ENCODE peak calls at places on chromosomes 12 and 14, in five cellular contexts. F is keratinocyte; G is IMR-90; N is CD8-positive, alpha-beta memory T cell; E is heart left ventricle. M is an unnamed sample. For H3K9me3, the result is how much of the 10 kb centered on the place peaks cover.

GRCh38 chr14:77681196-77682157 is 26.3 kb downstream of the ALKBH1 start:
- DNase-seq in E (no peak), F (no peak), N (no peak), G (peak), M (peak)

GRCh38 chr14:31829256-31829923 is 247.7 kb upstream of the ARHGAP5 start:
- DNase-seq in N (no peak), G (peak), E (no peak), F (no peak), M (peak)

GRCh38 chr12:54933381-54933780 is 51.2 kb downstream of the TESPA1 start:
- DNase-seq in G (peak), F (peak), N (no peak), E (no peak), M (no peak)

GRCh38 chr12:96078281-96078761 is 42.9 kb upstream of the LTA4H start:
- DNase-seq in G (peak), F (no peak), E (peak), N (no peak), M (no peak)

GRCh38 chr12:29698756-29699155 is 85.0 kb downstream of the TMTC1 start:
- DNase-seq in N (no peak), E (no peak), F (no peak), G (no peak), M (no peak)

GRCh38 chr12:93230311-93230689 is 147.4 kb upstream of the NUDT4 start:
- DNase-seq in E (no peak), G (peak), N (no peak), F (no peak), M (peak)

GRCh38 chr12:87142346-87142745 is 886.2 kb upstream of the MGAT4C start:
- DNase-seq in F (no peak), E (no peak), G (no peak), N (no peak), M (peak)

GRCh38 chr14:36951380-36951911 is 221.0 kb downstream of the SLC25A21 start:
- DNase-seq in F (no peak), E (no peak), G (no peak), N (no peak), M (no peak)

GRCh38 chr14:41873379-41874034 is 266.8 kb downstream of the LRFN5 start:
- DNase-seq in G (peak), N (no peak), E (no peak), F (no peak), M (peak)

GRCh38 chr14:67814826-67815225 is 1.6 kb downstream of the ZFYVE26 start:
- DNase-seq in G (no peak), N (no peak), F (no peak), E (no peak), M (no peak)

GRCh38 chr12:91986084-91986483 is 159.6 kb downstream of the BTG1 start:
- DNase-seq in F (no peak), N (no peak), E (no peak), G (peak), M (peak)

GRCh38 chr12:106090586-106091411 is 48.0 kb downstream of the NUAK1 start:
- DNase-seq in F (no peak), G (peak), N (no peak), E (peak), M (peak)

GRCh38 chr12:112751844-112752243 is 39.7 kb upstream of the RPH3A start:
- DNase-seq in G (no peak), N (no peak), F (no peak), E (no peak), M (no peak)

GRCh38 chr12:103800252-103800771 is 40.7 kb downstream of the NT5DC3 start:
- DNase-seq in E (peak), G (peak), F (no peak), N (no peak), M (no peak)

GRCh38 chr12:108884116-108885012 is 4.5 kb downstream of the DAO start:
- DNase-seq in E (peak), N (peak), G (no peak), F (no peak), M (peak)

GRCh38 chr12:57429473-57430116 is 1.2 kb downstream of the R3HDM2 start:
- DNase-seq in N (no peak), G (peak), F (no peak), E (no peak), M (peak)

GRCh38 chr12:52390739-52391617 is 5.5 kb upstream of the KRT84 start:
- DNase-seq in N (no peak), E (no peak), F (no peak), G (peak), M (peak)

GRCh38 chr12:115867854-115868253 is 409.6 kb downstream of the MED13L start:
- DNase-seq in G (no peak), E (no peak), F (no peak), N (no peak), M (no peak)

GRCh38 chr12:106493531-106493930 is 89.3 kb upstream of the RFX4 start:
- DNase-seq in E (no peak), G (no peak), N (no peak), F (no peak), M (no peak)

GRCh38 chr14:43795600-43796228 is 711.4 kb downstream of the FSCB start:
- DNase-seq in E (no peak), G (peak), N (no peak), F (no peak), M (no peak)

GRCh38 chr12:31431721-31432120 is 105.8 kb upstream of the SINHCAF start:
- DNase-seq in N (no peak), G (peak), F (no peak), E (no peak), M (peak)

GRCh38 chr14:84458881-84459280 is 1071.1 kb upstream of the FLRT2 start:
- DNase-seq in E (no peak), N (no peak), G (no peak), F (no peak), M (no peak)
- H3K9me3 ChIP-seq in E (under half), N (under half), G (under half), F (under half), M (under half)

DNA sequence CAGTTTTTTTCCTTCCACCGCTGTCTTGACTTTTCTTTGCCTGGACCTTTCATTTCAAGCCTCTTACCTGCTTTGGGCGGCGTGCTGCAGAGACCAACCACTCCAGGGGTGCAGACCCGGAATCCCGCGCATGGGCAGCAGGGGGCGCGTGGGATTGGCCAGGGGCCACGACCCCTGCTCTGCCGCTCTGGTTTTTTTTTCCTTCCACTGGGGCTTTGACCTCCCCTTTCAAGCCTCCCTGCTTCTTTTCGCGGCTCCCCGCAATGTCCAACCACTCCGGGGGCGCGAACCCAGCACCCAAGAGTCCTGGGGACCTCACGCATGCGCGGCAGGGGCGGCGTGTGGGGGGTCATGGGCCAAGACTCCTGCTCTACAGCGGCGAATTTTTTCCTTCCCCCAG is 325.1 kb downstream of the ALG10 start:
- DNase-seq in G (no peak), E (no peak), F (no peak), N (no peak), M (no peak)
- H3K9me3 ChIP-seq in G (under half), E (under half), F (under half), N (under half), M (under half)

GRCh38 chr14:84351646-84352045 is 1178.3 kb upstream of the FLRT2 start:
- DNase-seq in E (no peak), F (no peak), N (no peak), G (peak), M (no peak)
- H3K9me3 ChIP-seq in E (under half), F (under half), N (under half), G (under half), M (under half)

GRCh38 chr12:127964717-127965116 is 302.3 kb upstream of the TMEM132C start:
- DNase-seq in F (no peak), N (no peak), E (no peak), G (no peak), M (peak)
- H3K9me3 ChIP-seq in F (under half), N (under half), E (under half), G (under half), M (under half)

GRCh38 chr12:132941336-132941954 is 14.7 kb downstream of the ZNF605 start:
- DNase-seq in N (no peak), F (no peak), E (no peak), G (no peak), M (no peak)

GRCh38 chr12:132946507-132946820 is 9.6 kb downstream of the ZNF605 start:
- DNase-seq in G (no peak), N (no peak), E (no peak), F (no peak), M (no peak)

GRCh38 chr12:132945806-132946506 is 10.2 kb downstream of the ZNF605 start:
- DNase-seq in F (no peak), N (no peak), G (no peak), E (no peak), M (no peak)

GRCh38 chr12:132940071-132940719 is 15.9 kb downstream of the ZNF605 start:
- DNase-seq in N (no peak), E (no peak), G (no peak), F (no peak), M (no peak)

GRCh38 chr12:132942611-132943010 is 13.5 kb downstream of the ZNF605 start:
- DNase-seq in E (no peak), F (no peak), G (no peak), N (no peak), M (no peak)
- H3K9me3 ChIP-seq in E (under half), F (under half), G (half or more), N (under half), M (half or more)

GRCh38 chr14:60647081-60647836 is 2.0 kb downstream of the SIX1 start:
- DNase-seq in F (no peak), E (no peak), G (peak), N (no peak), M (peak)
- H3K9me3 ChIP-seq in F (under half), E (under half), G (under half), N (under half), M (under half)

GRCh38 chr14:104524726-104525125 is 54.8 kb upstream of the C14orf180 start:
- DNase-seq in N (no peak), G (no peak), F (no peak), E (no peak), M (no peak)
- H3K9me3 ChIP-seq in N (under half), G (under half), F (under half), E (under half), M (under half)

DNA sequence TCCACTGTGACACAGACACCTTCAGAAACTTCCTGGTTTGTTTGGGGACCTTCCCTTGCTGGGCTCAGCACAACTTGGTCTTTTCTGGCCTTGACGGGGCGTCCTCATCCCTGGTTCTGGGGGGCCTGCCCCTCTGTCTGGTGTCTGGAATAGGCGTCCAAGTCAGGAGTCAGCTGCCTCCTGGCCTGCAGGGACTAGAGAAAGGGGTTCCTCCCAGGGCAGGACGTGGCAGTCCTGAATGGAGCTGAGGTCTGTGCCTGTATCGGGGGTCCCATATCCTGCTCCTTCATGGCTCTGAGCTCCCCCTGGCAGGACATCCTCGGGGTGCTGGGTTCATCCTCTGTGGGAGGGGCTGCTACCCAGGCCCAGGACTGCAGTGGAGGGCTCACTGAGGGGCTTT is 384.0 kb downstream of the TMEM121 start:
- DNase-seq in F (no peak), N (no peak), G (no peak), E (no peak), M (no peak)
- H3K9me3 ChIP-seq in F (under half), N (under half), G (under half), E (under half), M (under half)

GRCh38 chr12:131103614-131104463 is 150.1 kb downstream of the ADGRD1 start:
- DNase-seq in E (no peak), N (no peak), F (no peak), G (no peak), M (no peak)

GRCh38 chr12:131104464-131105350 is 151.0 kb downstream of the ADGRD1 start:
- DNase-seq in E (peak), G (peak), N (peak), F (no peak), M (peak)

GRCh38 chr12:131101703-131102492 is 148.2 kb downstream of the ADGRD1 start:
- DNase-seq in G (no peak), F (no peak), E (no peak), N (no peak), M (no peak)

GRCh38 chr12:131102493-131102931 is 148.8 kb downstream of the ADGRD1 start:
- DNase-seq in E (no peak), N (no peak), G (no peak), F (no peak), M (no peak)

DNA sequence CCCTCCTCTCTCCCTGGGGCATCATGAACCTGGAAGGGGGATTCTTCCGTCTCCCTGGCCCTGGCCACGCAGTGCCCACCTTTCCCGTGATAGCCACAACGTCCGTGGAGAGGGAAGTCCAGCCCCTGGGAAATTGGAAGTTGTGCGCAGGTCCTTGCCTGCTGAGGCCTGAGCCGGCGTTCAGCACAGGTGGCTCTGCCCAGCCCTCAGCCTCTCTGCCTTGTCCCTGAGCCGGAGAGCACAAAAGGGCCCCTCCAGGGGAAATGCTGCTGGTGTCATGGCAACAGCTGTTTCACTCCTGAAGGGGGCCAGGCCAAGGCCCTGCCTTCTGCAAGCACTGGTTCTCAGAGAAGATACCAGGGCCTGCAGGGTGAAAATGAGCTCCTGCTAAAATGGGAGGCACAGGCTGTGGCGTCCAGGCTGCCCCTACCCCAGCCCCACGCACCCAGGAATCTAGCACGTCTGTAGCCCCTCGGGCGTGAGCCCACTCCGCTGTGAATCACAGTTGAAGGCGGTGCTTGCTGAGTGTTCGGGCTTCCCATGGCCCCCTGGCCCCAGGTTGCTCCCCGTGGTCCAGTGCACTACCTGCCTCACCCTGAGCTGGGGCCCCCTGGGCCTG is 149.4 kb downstream of the ADGRD1 start:
- DNase-seq in N (no peak), F (no peak), G (no peak), E (no peak), M (no peak)
- H3K9me3 ChIP-seq in N (under half), F (under half), G (under half), E (under half), M (under half)